ENCODE peak calls at places on chromosomes 3 and 15, in eight cellular contexts. L, A, H, N, I, Z, M and Y are unnamed samples.

GRCh38 chr15:80480909-80481308 is 76.7 kb downstream of the ARNT2 start:
- DNase-seq in M (no peak), Z (no peak), H (no peak), N (no peak), L (no peak), I (peak), A (no peak), Y (peak)

GRCh38 chr3:67719333-67719732 is 64.9 kb upstream of the SUCLG2 start:
- DNase-seq in I (peak), A (no peak), L (no peak), H (no peak), Z (no peak), N (no peak), M (no peak), Y (peak)

GRCh38 chr15:69300129-69300588 is 1.4 kb downstream of the PAQR5 start:
- DNase-seq in A (no peak), I (no peak), L (no peak), H (no peak), N (no peak), Z (no peak), M (no peak), Y (no peak)

GRCh38 chr3:99319450-99319849 is 318.9 kb upstream of the COL8A1 start:
- DNase-seq in M (no peak), I (peak), H (no peak), L (no peak), Z (no peak), A (no peak), N (no peak), Y (peak)

GRCh38 chr15:89105147-89105546 is 16.9 kb downstream of the ABHD2 start:
- DNase-seq in L (no peak), M (no peak), N (no peak), Z (no peak), A (no peak), I (peak), H (no peak), Y (peak)

GRCh38 chr15:40354408-40355171 is 3.4 kb upstream of the DISP2 start:
- DNase-seq in Z (peak), N (peak), A (no peak), H (no peak), L (peak), I (peak), M (peak), Y (no peak)

GRCh38 chr15:64356443-64357040 is 569 bp upstream of the CSNK1G1 start:
- DNase-seq in I (no peak), N (no peak), A (no peak), M (no peak), Z (no peak), L (peak), H (no peak), Y (peak)

GRCh38 chr3:178536271-178537079 is at the start of gene KCNMB2:
- DNase-seq in L (no peak), M (no peak), N (no peak), A (no peak), H (no peak), I (peak), Z (no peak), Y (no peak)

GRCh38 chr3:116610124-116610523 is 99.5 kb upstream of the TUSC7 start:
- DNase-seq in L (no peak), A (no peak), Z (no peak), H (no peak), I (no peak), N (no peak), M (no peak), Y (no peak)

GRCh38 chr3:116618138-116618537 is 91.4 kb upstream of the TUSC7 start:
- DNase-seq in M (no peak), N (no peak), H (no peak), A (no peak), I (no peak), Z (no peak), L (no peak), Y (no peak)

GRCh38 chr3:116614795-116615362 is 94.7 kb upstream of the TUSC7 start:
- DNase-seq in N (no peak), I (peak), L (peak), M (no peak), H (no peak), Z (no peak), A (no peak), Y (no peak)
- TF ChIP-seq CTCF in N (no peak), I (no peak), L (no peak), M (no peak), H (no peak), Z (peak), A (no peak), Y (peak)

GRCh38 chr3:50587373-50587772 is 18.1 kb downstream of the HEMK1 start:
- DNase-seq in M (no peak), N (no peak), I (peak), H (no peak), A (no peak), L (no peak), Z (no peak), Y (peak)
- TF ChIP-seq CTCF in M (no peak), N (no peak), I (no peak), H (no peak), A (no peak), L (no peak), Z (no peak), Y (no peak)

DNA sequence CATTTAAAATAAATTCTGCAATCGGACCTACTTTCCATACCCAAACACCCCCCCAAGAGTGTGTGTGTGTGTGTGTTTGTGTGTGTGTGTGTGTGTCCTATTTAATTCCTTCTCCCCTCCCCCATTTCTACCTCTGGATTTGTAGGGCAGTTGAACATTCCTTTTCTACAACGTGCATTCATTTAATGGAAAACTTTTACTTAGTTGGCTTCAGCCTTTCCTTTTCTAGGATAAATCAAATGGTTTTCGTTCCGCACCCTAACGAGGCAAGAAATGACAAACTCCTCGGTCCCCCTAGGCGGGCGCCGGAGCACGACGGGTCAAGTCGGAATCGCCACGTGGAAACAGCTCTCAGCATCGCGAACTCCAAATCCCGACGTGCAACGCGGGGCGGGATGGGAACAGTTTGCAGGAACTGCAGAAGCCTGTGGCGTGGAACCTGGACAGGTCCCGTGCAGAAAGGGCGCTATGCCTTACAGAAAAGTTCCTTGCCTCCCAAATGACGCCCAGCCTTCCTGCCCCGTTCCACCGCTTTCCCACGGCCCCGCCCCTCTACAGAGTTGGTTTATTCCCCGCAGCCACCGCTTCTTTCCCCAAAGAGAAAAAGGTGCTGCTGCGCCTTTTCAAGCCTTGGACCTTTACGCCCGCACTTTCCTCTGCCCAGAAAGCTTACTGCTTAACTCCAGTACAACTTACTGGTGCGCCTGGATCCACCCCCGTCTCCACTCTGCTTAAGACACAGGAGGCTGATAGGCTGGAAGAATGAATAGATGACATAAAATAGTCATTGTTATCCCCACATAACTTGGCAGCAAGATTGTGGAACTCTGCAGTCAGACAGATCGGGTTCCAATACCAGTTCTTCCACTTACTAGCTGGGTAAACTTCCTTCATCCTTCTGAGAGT is 1.1 kb upstream of the EIF2B5 start:
- DNase-seq in M (peak), N (peak), Z (peak), H (peak), A (peak), L (peak), I (peak), Y (peak)
- TF ChIP-seq CTCF in M (no peak), N (no peak), Z (no peak), H (no peak), A (no peak), L (no peak), I (no peak), Y (no peak)

GRCh38 chr15:54481819-54482218 is 503.6 kb downstream of the UNC13C start:
- DNase-seq in Z (no peak), N (no peak), I (no peak), H (no peak), A (no peak), M (peak), L (no peak), Y (no peak)
- TF ChIP-seq CTCF in Z (no peak), N (no peak), I (no peak), H (no peak), A (no peak), M (no peak), L (no peak), Y (no peak)

DNA sequence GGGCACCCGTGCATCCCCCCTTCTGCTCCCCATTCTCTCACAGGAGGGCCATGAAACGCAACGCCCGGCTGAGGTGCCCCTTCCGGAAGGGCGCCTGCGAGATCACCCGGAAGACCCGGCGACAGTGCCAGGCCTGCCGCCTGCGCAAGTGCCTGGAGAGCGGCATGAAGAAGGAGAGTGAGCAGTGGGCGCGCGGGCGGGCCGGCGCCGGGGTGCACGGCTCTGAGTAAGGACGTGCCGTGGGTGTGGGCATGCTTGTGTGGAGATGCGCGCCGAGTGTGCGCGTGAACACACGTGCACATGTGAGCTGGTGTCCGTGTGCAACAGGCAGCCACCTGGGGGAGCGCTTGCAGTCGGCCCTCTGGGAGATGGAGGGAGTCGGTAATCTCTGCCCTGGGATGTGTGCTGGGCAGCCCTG is 28.1 kb downstream of the NR1I2 start:
- DNase-seq in L (no peak), Z (no peak), M (peak), I (peak), H (peak), N (peak), A (peak), Y (no peak)
- TF ChIP-seq CTCF in L (no peak), Z (no peak), M (no peak), I (peak), H (no peak), N (no peak), A (no peak), Y (peak)

DNA sequence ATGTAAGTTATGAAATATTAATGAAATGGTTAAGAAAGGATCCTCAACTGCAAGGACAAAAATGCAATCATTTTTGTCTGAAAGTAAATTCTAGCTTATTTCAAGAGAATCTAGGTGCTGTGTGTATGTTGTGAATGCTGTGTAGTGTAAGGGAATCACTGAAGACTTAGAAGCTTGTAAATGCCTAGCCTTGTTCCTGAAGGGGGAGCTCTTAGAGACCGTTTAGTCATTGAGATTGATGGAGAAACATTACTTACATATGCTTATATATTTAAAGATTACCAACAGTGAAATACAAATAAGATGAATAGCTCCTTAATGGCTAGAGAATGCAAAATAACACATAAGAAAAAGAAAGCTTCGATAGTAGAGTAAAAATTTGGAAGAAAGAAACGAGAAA is 67.9 kb downstream of the CNTN4 start:
- DNase-seq in H (no peak), N (no peak), M (no peak), A (no peak), I (no peak), L (no peak), Z (no peak), Y (no peak)
- TF ChIP-seq CTCF in H (no peak), N (no peak), M (no peak), A (no peak), I (no peak), L (no peak), Z (no peak), Y (no peak)

GRCh38 chr3:62621171-62621570 is 247.8 kb upstream of the FEZF2 start:
- DNase-seq in H (no peak), L (no peak), N (no peak), Z (no peak), I (no peak), A (no peak), M (no peak), Y (no peak)
- TF ChIP-seq CTCF in H (no peak), L (no peak), N (no peak), Z (no peak), I (no peak), A (no peak), M (no peak), Y (no peak)

GRCh38 chr3:122572940-122573412 is 4.5 kb upstream of the PARP15 start:
- DNase-seq in L (no peak), N (peak), M (no peak), I (peak), Z (no peak), A (peak), H (no peak), Y (no peak)

GRCh38 chr3:122576174-122576940 is 1.1 kb upstream of the PARP15 start:
- DNase-seq in Z (no peak), H (no peak), M (no peak), A (no peak), N (no peak), I (no peak), L (no peak), Y (no peak)

GRCh38 chr3:122581622-122582021 is 4.2 kb downstream of the PARP15 start:
- DNase-seq in A (no peak), L (no peak), Z (no peak), M (no peak), H (no peak), N (no peak), I (no peak), Y (no peak)

GRCh38 chr3:122578110-122578740 is 775 bp downstream of the PARP15 start:
- DNase-seq in Z (no peak), N (no peak), A (no peak), L (no peak), I (no peak), M (no peak), H (no peak), Y (no peak)

GRCh38 chr3:122577409-122578028 is at the start of gene PARP15:
- DNase-seq in L (no peak), Z (no peak), A (peak), H (no peak), I (peak), M (peak), N (no peak), Y (no peak)
- TF ChIP-seq CTCF in L (no peak), Z (no peak), A (no peak), H (no peak), I (no peak), M (no peak), N (no peak), Y (no peak)

GRCh38 chr3:187799942-187800637 is 54.8 kb upstream of the BCL6 start:
- DNase-seq in I (no peak), A (no peak), H (no peak), Z (no peak), M (no peak), N (no peak), L (no peak), Y (no peak)

GRCh38 chr3:187798531-187799520 is 53.6 kb upstream of the BCL6 start:
- DNase-seq in H (no peak), M (no peak), N (no peak), A (peak), Z (no peak), I (no peak), L (no peak), Y (no peak)

GRCh38 chr3:187801152-187801551 is 55.9 kb upstream of the BCL6 start:
- DNase-seq in Z (no peak), N (no peak), M (no peak), L (no peak), H (no peak), A (no peak), I (no peak), Y (no peak)

GRCh38 chr3:187795207-187795960 is 50.1 kb upstream of the BCL6 start:
- DNase-seq in I (no peak), N (no peak), L (no peak), Z (no peak), H (peak), M (no peak), A (no peak), Y (no peak)

GRCh38 chr3:187798126-187798525 is 52.9 kb upstream of the BCL6 start:
- DNase-seq in Z (no peak), A (no peak), L (no peak), N (no peak), H (no peak), I (no peak), M (no peak), Y (no peak)
- TF ChIP-seq CTCF in Z (no peak), A (no peak), L (no peak), N (no peak), H (no peak), I (no peak), M (no peak), Y (no peak)